ENCODE peak calls at places on chromosome 6, in five cellular contexts. One of them, this sample, is unnamed.
A peak's percentile ranks its signal among the peaks of the same experiment; 100 is the strongest.

GRCh38 chr6:135233676-135234491 is 52.8 kb downstream of the MYB start:
- DNase-seq in neural progenitor cell: peak; percentile 27
- DNase-seq in NCI-H1105 treated with DMSO at 0.1 percent for 48 hours: no peak
- DNase-seq in SW 1271: no peak
- DNase-seq in fibroblast of the conjunctiva: no peak
- DNase-seq in this sample: no peak

GRCh38 chr6:152295346-152295745 is 341.8 kb downstream of the SYNE1 start:
- DNase-seq in fibroblast of the conjunctiva: peak; percentile 90
- DNase-seq in SW 1271: no peak
- DNase-seq in neural progenitor cell: no peak
- DNase-seq in NCI-H1105 treated with DMSO at 0.1 percent for 48 hours: no peak
- DNase-seq in this sample: no peak

GRCh38 chr6:30705620-30706019 is 11.5 kb downstream of the MDC1 start:
- DNase-seq in fibroblast of the conjunctiva: no peak
- DNase-seq in neural progenitor cell: no peak
- DNase-seq in NCI-H1105 treated with DMSO at 0.1 percent for 48 hours: no peak
- DNase-seq in SW 1271: no peak
- DNase-seq in this sample: no peak

GRCh38 chr6:144746902-144747469 is 461.9 kb downstream of the UTRN start:
- DNase-seq in NCI-H1105 treated with DMSO at 0.1 percent for 48 hours: no peak
- DNase-seq in fibroblast of the conjunctiva: no peak
- DNase-seq in neural progenitor cell: no peak
- DNase-seq in SW 1271: no peak
- DNase-seq in this sample: no peak

GRCh38 chr6:14841901-14842421 is 403.9 kb upstream of the JARID2 start:
- DNase-seq in SW 1271: no peak
- DNase-seq in fibroblast of the conjunctiva: peak; percentile 93
- DNase-seq in neural progenitor cell: no peak
- DNase-seq in NCI-H1105 treated with DMSO at 0.1 percent for 48 hours: no peak
- DNase-seq in this sample: peak; percentile 72

GRCh38 chr6:77502966-77503365 is 39.7 kb upstream of the HTR1B start:
- DNase-seq in fibroblast of the conjunctiva: no peak
- DNase-seq in NCI-H1105 treated with DMSO at 0.1 percent for 48 hours: no peak
- DNase-seq in neural progenitor cell: no peak
- DNase-seq in SW 1271: no peak
- DNase-seq in this sample: no peak

GRCh38 chr6:37137201-37137880 is 32.6 kb upstream of the PIM1 start:
- DNase-seq in NCI-H1105 treated with DMSO at 0.1 percent for 48 hours: no peak
- DNase-seq in neural progenitor cell: peak; percentile 93
- DNase-seq in SW 1271: peak; percentile 76
- DNase-seq in fibroblast of the conjunctiva: peak; percentile 95
- DNase-seq in this sample: peak; percentile 95

GRCh38 chr6:28587746-28588075 is 62.0 kb downstream of the GPX5 start:
- DNase-seq in NCI-H1105 treated with DMSO at 0.1 percent for 48 hours: no peak
- DNase-seq in neural progenitor cell: peak; percentile 37
- DNase-seq in fibroblast of the conjunctiva: no peak
- DNase-seq in SW 1271: no peak
- DNase-seq in this sample: no peak

GRCh38 chr6:132369526-132369925 is 31.7 kb downstream of the MOXD1 start:
- DNase-seq in SW 1271: no peak
- DNase-seq in neural progenitor cell: no peak
- DNase-seq in NCI-H1105 treated with DMSO at 0.1 percent for 48 hours: no peak
- DNase-seq in fibroblast of the conjunctiva: no peak
- DNase-seq in this sample: no peak

GRCh38 chr6:96907498-96907897 is 9.8 kb upstream of the NDUFAF4 start:
- DNase-seq in fibroblast of the conjunctiva: no peak
- DNase-seq in SW 1271: no peak
- DNase-seq in neural progenitor cell: no peak
- DNase-seq in NCI-H1105 treated with DMSO at 0.1 percent for 48 hours: no peak
- DNase-seq in this sample: no peak

GRCh38 chr6:159217595-159218275 is 48.5 kb downstream of the FNDC1 start:
- DNase-seq in SW 1271: no peak
- DNase-seq in NCI-H1105 treated with DMSO at 0.1 percent for 48 hours: peak; percentile 47
- DNase-seq in fibroblast of the conjunctiva: peak; percentile 21
- DNase-seq in neural progenitor cell: peak; percentile 82
- DNase-seq in this sample: no peak

GRCh38 chr6:136464874-136465273 is 85.3 kb downstream of the MAP7 start:
- DNase-seq in neural progenitor cell: no peak
- DNase-seq in fibroblast of the conjunctiva: no peak
- DNase-seq in NCI-H1105 treated with DMSO at 0.1 percent for 48 hours: no peak
- DNase-seq in SW 1271: no peak
- DNase-seq in this sample: no peak

GRCh38 chr6:42619963-42620362 is 56.1 kb downstream of the UBR2 start:
- DNase-seq in fibroblast of the conjunctiva: no peak
- DNase-seq in neural progenitor cell: no peak
- DNase-seq in NCI-H1105 treated with DMSO at 0.1 percent for 48 hours: no peak
- DNase-seq in SW 1271: no peak
- DNase-seq in this sample: no peak

GRCh38 chr6:134875367-134875766 is 74.5 kb downstream of the ALDH8A1 start:
- DNase-seq in SW 1271: no peak
- DNase-seq in fibroblast of the conjunctiva: no peak
- DNase-seq in NCI-H1105 treated with DMSO at 0.1 percent for 48 hours: no peak
- DNase-seq in neural progenitor cell: no peak
- DNase-seq in this sample: no peak

GRCh38 chr6:7540595-7540994 is 876 bp upstream of the DSP start:
- DNase-seq in neural progenitor cell: peak; percentile 51
- DNase-seq in SW 1271: no peak
- DNase-seq in fibroblast of the conjunctiva: no peak
- DNase-seq in NCI-H1105 treated with DMSO at 0.1 percent for 48 hours: no peak
- DNase-seq in this sample: no peak

GRCh38 chr6:32937230-32937633 is 3.6 kb downstream of the HLA-DMB start:
- DNase-seq in NCI-H1105 treated with DMSO at 0.1 percent for 48 hours: no peak
- DNase-seq in fibroblast of the conjunctiva: no peak
- DNase-seq in SW 1271: no peak
- DNase-seq in neural progenitor cell: no peak
- DNase-seq in this sample: no peak

GRCh38 chr6:166726193-166726592 is 99.1 kb upstream of the RPS6KA2 start:
- DNase-seq in NCI-H1105 treated with DMSO at 0.1 percent for 48 hours: no peak
- DNase-seq in neural progenitor cell: no peak
- DNase-seq in fibroblast of the conjunctiva: no peak
- DNase-seq in SW 1271: no peak
- DNase-seq in this sample: no peak

GRCh38 chr6:43125555-43125954 is 45.5 kb upstream of the SRF start:
- DNase-seq in neural progenitor cell: no peak
- DNase-seq in SW 1271: no peak
- DNase-seq in fibroblast of the conjunctiva: no peak
- DNase-seq in NCI-H1105 treated with DMSO at 0.1 percent for 48 hours: no peak
- DNase-seq in this sample: no peak